ENCODE peak calls at places on chromosome 1, in four cellular contexts. One of them, this sample, is unnamed.

GRCh38 chr1:225943582-225943981 is 2.6 kb upstream of the LEFTY2 start:
- DNase-seq in suprapubic skin: no peak
- DNase-seq in choroid plexus epithelial cell: no peak
- DNase-seq in lower leg skin: no peak
- DNase-seq in this sample: no peak

GRCh38 chr1:39692152-39693064 is 1.2 kb upstream of the HPCAL4 start:
- DNase-seq in suprapubic skin: no peak
- DNase-seq in choroid plexus epithelial cell: no peak
- DNase-seq in lower leg skin: no peak
- DNase-seq in this sample: no peak

GRCh38 chr1:231940116-231940515 is 313.5 kb downstream of the DISC1 start:
- DNase-seq in lower leg skin: no peak
- DNase-seq in suprapubic skin: no peak
- DNase-seq in choroid plexus epithelial cell: no peak
- DNase-seq in this sample: no peak

GRCh38 chr1:100734716-100735115 is 15.2 kb downstream of the VCAM1 start:
- DNase-seq in choroid plexus epithelial cell: no peak
- DNase-seq in lower leg skin: no peak
- DNase-seq in suprapubic skin: no peak
- DNase-seq in this sample: no peak

GRCh38 chr1:54407201-54407956 is 1.2 kb upstream of the SSBP3 start:
- DNase-seq in lower leg skin: peak; percentile 89
- DNase-seq in choroid plexus epithelial cell: peak; percentile 97
- DNase-seq in suprapubic skin: peak; percentile 82
- DNase-seq in this sample: peak; percentile 69

GRCh38 chr1:18468570-18468969 is 12.2 kb upstream of the KLHDC7A start:
- DNase-seq in suprapubic skin: no peak
- DNase-seq in lower leg skin: no peak
- DNase-seq in choroid plexus epithelial cell: no peak
- DNase-seq in this sample: no peak

GRCh38 chr1:53946252-53947171 is at the start of gene LRRC42:
- DNase-seq in lower leg skin: no peak
- DNase-seq in suprapubic skin: no peak
- DNase-seq in choroid plexus epithelial cell: no peak
- DNase-seq in this sample: peak; percentile 83

GRCh38 chr1:93435443-93435842 is 12.5 kb upstream of the FNBP1L start:
- DNase-seq in choroid plexus epithelial cell: no peak
- DNase-seq in suprapubic skin: no peak
- DNase-seq in lower leg skin: no peak
- DNase-seq in this sample: no peak

GRCh38 chr1:71193153-71193552 is 112.3 kb upstream of the ZRANB2 start:
- DNase-seq in suprapubic skin: no peak
- DNase-seq in lower leg skin: no peak
- DNase-seq in choroid plexus epithelial cell: no peak
- DNase-seq in this sample: no peak

GRCh38 chr1:9233241-9233941 is 1.2 kb upstream of the H6PD start:
- DNase-seq in lower leg skin: peak; percentile 98
- DNase-seq in suprapubic skin: peak; percentile 95
- DNase-seq in choroid plexus epithelial cell: peak; percentile 95
- DNase-seq in this sample: no peak

GRCh38 chr1:145917595-145917994 is 922 bp downstream of the PEX11B start:
- DNase-seq in choroid plexus epithelial cell: no peak
- DNase-seq in lower leg skin: no peak
- DNase-seq in suprapubic skin: no peak
- DNase-seq in this sample: no peak

GRCh38 chr1:21007876-21008275 is 168.8 kb downstream of the EIF4G3 start:
- DNase-seq in lower leg skin: no peak
- DNase-seq in choroid plexus epithelial cell: no peak
- DNase-seq in suprapubic skin: no peak
- DNase-seq in this sample: no peak

GRCh38 chr1:19044471-19044870 is 88.0 kb upstream of the IFFO2 start:
- DNase-seq in choroid plexus epithelial cell: no peak
- DNase-seq in suprapubic skin: peak; percentile 24
- DNase-seq in lower leg skin: peak; percentile 74
- DNase-seq in this sample: no peak

DNA sequence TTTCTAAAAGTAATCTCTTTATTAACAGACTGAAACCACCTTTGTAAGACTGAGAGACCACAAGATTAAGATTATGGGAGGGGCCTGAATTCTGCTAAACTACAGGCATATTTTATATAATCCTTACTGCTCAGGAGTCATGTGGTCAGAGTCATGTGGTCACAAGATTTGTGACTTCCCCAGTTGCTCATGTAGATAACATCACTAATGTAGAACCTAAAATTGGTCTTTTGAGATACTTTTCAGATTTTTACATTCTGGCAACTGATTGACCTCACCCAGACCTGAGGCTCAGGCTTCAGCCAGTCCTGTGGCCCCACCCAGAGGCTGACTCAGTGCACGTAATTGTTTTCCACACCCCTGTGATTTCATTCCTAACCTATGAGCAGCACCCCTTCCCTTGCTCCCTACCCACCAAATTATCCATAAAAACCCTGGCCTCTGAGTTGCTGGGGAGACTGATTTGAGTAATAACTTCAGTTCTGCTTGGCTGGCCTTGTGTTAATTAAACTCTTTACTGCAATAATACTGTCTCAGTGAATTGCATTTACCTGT is 41.8 kb upstream of the ZNF326 start:
- DNase-seq in choroid plexus epithelial cell: peak; percentile 82
- DNase-seq in lower leg skin: no peak
- DNase-seq in suprapubic skin: no peak
- DNase-seq in this sample: no peak
- TF ChIP-seq CTCF in choroid plexus epithelial cell: peak; percentile 46
- TF ChIP-seq CTCF in lower leg skin: no peak
- TF ChIP-seq CTCF in suprapubic skin: no peak
- TF ChIP-seq CTCF in this sample: peak; percentile 24

DNA sequence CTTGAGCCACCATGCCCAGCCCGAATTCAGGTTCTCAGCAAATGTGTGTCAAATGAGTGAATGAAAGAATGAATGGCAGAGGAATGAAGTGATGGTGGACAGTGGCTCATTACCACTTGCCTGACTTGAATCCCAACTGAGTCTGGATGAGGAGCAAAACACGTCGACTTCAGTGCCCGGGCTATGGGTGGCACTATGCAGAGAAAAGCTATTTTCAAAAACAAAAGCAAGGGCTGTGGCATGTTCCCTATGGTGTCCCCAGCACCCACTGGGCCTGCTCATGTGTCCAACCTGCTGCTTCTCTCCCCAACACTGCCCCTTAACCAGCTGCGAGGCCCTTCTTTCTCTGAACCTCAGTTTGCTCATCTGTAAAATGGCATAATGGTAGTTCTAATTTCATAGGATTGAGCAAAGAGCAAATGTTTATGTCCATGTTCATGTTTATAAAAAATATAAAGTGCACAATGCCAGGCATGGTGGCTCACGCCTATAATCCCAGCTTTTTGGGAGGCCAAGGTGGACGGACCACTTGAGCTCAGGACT is 4.3 kb upstream of the MAD2L2 start:
- DNase-seq in choroid plexus epithelial cell: no peak
- DNase-seq in suprapubic skin: no peak
- DNase-seq in lower leg skin: no peak
- DNase-seq in this sample: no peak
- TF ChIP-seq CTCF in choroid plexus epithelial cell: no peak
- TF ChIP-seq CTCF in suprapubic skin: no peak
- TF ChIP-seq CTCF in lower leg skin: no peak
- TF ChIP-seq CTCF in this sample: no peak

DNA sequence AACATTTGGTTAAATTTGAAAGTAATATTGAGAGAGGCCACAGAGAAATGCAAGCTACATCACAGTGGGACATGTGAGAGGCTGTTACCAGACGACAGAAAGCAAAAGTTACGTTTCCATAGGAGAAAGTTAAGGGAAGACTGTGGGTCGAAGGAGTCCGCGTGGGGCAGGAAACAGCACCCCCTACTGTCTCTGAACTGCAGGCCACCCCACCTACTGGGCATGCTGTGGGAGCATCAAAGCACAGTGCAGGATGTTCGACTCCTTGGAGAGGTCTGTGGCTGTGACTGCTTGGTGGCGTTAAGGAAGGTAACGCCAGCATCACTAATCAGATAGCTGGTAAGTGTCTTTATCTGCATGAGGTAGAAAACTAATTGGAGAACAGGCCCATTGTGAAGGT is 123.9 kb downstream of the PTBP2 start:
- DNase-seq in lower leg skin: no peak
- DNase-seq in choroid plexus epithelial cell: peak; percentile 41
- DNase-seq in suprapubic skin: no peak
- DNase-seq in this sample: no peak
- TF ChIP-seq CTCF in lower leg skin: no peak
- TF ChIP-seq CTCF in choroid plexus epithelial cell: peak; percentile 72
- TF ChIP-seq CTCF in suprapubic skin: peak; percentile 15
- TF ChIP-seq CTCF in this sample: peak; percentile 59

GRCh38 chr1:201275266-201275666 is 8.0 kb upstream of the PKP1 start:
- DNase-seq in suprapubic skin: peak; percentile 87
- DNase-seq in choroid plexus epithelial cell: no peak
- DNase-seq in lower leg skin: peak; percentile 94
- DNase-seq in this sample: no peak
- TF ChIP-seq CTCF in suprapubic skin: no peak
- TF ChIP-seq CTCF in choroid plexus epithelial cell: no peak
- TF ChIP-seq CTCF in lower leg skin: no peak
- TF ChIP-seq CTCF in this sample: no peak

GRCh38 chr1:31182352-31182751 is 57.3 kb downstream of the NKAIN1 start:
- DNase-seq in choroid plexus epithelial cell: peak; percentile 94
- DNase-seq in suprapubic skin: peak; percentile 81
- DNase-seq in lower leg skin: peak; percentile 91
- DNase-seq in this sample: no peak
- TF ChIP-seq CTCF in choroid plexus epithelial cell: peak; percentile 42
- TF ChIP-seq CTCF in suprapubic skin: peak; percentile 35
- TF ChIP-seq CTCF in lower leg skin: no peak
- TF ChIP-seq CTCF in this sample: peak; percentile 3

GRCh38 chr1:219215477-219215876 is 41.8 kb downstream of the LYPLAL1 start:
- DNase-seq in choroid plexus epithelial cell: peak; percentile 19
- DNase-seq in lower leg skin: no peak
- DNase-seq in suprapubic skin: no peak
- DNase-seq in this sample: no peak

GRCh38 chr1:219220945-219221344 is 47.3 kb downstream of the LYPLAL1 start:
- DNase-seq in choroid plexus epithelial cell: peak; percentile 40
- DNase-seq in lower leg skin: no peak
- DNase-seq in suprapubic skin: no peak
- DNase-seq in this sample: no peak
- TF ChIP-seq CTCF in choroid plexus epithelial cell: peak; percentile 43
- TF ChIP-seq CTCF in lower leg skin: no peak
- TF ChIP-seq CTCF in suprapubic skin: no peak
- TF ChIP-seq CTCF in this sample: no peak

GRCh38 chr1:194534784-194535183 is 1348.4 kb upstream of the B3GALT2 start:
- DNase-seq in lower leg skin: peak; percentile 63
- DNase-seq in choroid plexus epithelial cell: no peak
- DNase-seq in suprapubic skin: no peak
- DNase-seq in this sample: no peak

GRCh38 chr1:194537521-194537920 is 1351.1 kb upstream of the B3GALT2 start:
- DNase-seq in choroid plexus epithelial cell: no peak
- DNase-seq in lower leg skin: no peak
- DNase-seq in suprapubic skin: no peak
- DNase-seq in this sample: no peak

GRCh38 chr1:194533641-194534040 is 1347.2 kb upstream of the B3GALT2 start:
- DNase-seq in lower leg skin: no peak
- DNase-seq in suprapubic skin: no peak
- DNase-seq in choroid plexus epithelial cell: peak; percentile 10
- DNase-seq in this sample: no peak

GRCh38 chr1:194538453-194538852 is 1352.0 kb upstream of the B3GALT2 start:
- DNase-seq in lower leg skin: no peak
- DNase-seq in choroid plexus epithelial cell: no peak
- DNase-seq in suprapubic skin: no peak
- DNase-seq in this sample: no peak

DNA sequence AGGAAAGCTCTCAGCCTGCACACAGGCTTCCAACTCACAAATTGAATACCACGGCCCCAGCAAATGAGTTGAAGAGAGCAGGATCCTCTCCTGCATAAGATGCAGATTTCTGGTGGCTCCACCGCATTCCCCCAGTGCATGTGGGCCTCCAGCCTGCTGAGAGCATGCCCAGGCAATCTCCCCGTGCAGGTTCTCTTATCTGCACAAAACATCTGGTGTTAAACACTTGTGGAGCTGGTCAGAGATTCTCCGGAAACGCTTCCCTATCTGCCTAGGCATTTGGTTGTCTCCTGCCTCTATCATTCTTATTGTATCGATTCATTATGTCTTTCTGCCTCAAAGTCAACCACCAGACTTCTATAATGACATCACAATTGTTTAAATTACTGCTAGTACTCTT is 1349.0 kb upstream of the B3GALT2 start:
- DNase-seq in suprapubic skin: no peak
- DNase-seq in lower leg skin: peak; percentile 56
- DNase-seq in choroid plexus epithelial cell: peak; percentile 1
- DNase-seq in this sample: no peak
- TF ChIP-seq CTCF in suprapubic skin: no peak
- TF ChIP-seq CTCF in lower leg skin: no peak
- TF ChIP-seq CTCF in choroid plexus epithelial cell: no peak
- TF ChIP-seq CTCF in this sample: no peak